ENCODE peak calls at places on chromosomes 3 and 15, in four cellular contexts. N is HepG2, X is K562, E is GM12878. Y is an unnamed sample.

GRCh38 chr3:197487911-197488391 is 67.8 kb downstream of the BDH1 start:
- DNase-seq in N (peak), X (no peak), E (no peak), Y (no peak)

GRCh38 chr3:128068156-128068620 is 16.0 kb downstream of the SEC61A1 start:
- DNase-seq in N (peak), X (peak), E (no peak), Y (peak)

GRCh38 chr15:100849021-100849831 is 30.4 kb upstream of the ALDH1A3 start:
- DNase-seq in N (no peak), X (peak), E (no peak), Y (peak)

GRCh38 chr15:24734391-24734790 is 58.8 kb downstream of the NPAP1 start:
- DNase-seq in N (no peak), X (no peak), E (no peak), Y (no peak)

GRCh38 chr3:126508539-126508938 is 9.0 kb downstream of the UROC1 start:
- DNase-seq in N (no peak), X (no peak), E (no peak), Y (no peak)

GRCh38 chr3:139585820-139586219 is 46.3 kb upstream of the RBP1 start:
- DNase-seq in N (no peak), X (no peak), E (no peak), Y (no peak)

GRCh38 chr15:43483306-43484128 is 9.4 kb downstream of the TP53BP1 start:
- DNase-seq in N (no peak), X (no peak), E (no peak), Y (no peak)

GRCh38 chr15:52103217-52104207 is 9.1 kb downstream of the BCL2L10 start:
- DNase-seq in N (peak), X (no peak), E (peak), Y (no peak)

GRCh38 chr15:45402955-45403892 is 24.9 kb upstream of the GATM start:
- DNase-seq in N (no peak), X (peak), E (no peak), Y (peak)

GRCh38 chr3:32401541-32402052 is 9.9 kb downstream of the CMTM7 start:
- DNase-seq in N (peak), X (no peak), E (no peak), Y (peak)

GRCh38 chr3:42031808-42032475 is 59.2 kb upstream of the TRAK1 start:
- DNase-seq in N (no peak), X (no peak), E (no peak), Y (no peak)

GRCh38 chr3:185959609-185960517 is 22.0 kb upstream of the TRA2B start:
- DNase-seq in N (peak), X (peak), E (no peak), Y (no peak)

GRCh38 chr15:56640549-56640948 is 92.8 kb downstream of the ZNF280D start:
- DNase-seq in N (no peak), X (no peak), E (no peak), Y (no peak)

GRCh38 chr3:51500632-51501131 is 867 bp upstream of the DCAF1 start:
- DNase-seq in N (no peak), X (no peak), E (no peak), Y (peak)

GRCh38 chr3:71962561-71963240 is 177.8 kb upstream of the PROK2 start:
- DNase-seq in N (no peak), X (no peak), E (no peak), Y (no peak)

GRCh38 chr15:39140060-39140604 is 440.7 kb upstream of the THBS1 start:
- DNase-seq in N (peak), X (peak), E (no peak), Y (no peak)

GRCh38 chr3:150248116-150248864 is 159.8 kb upstream of the TSC22D2 start:
- DNase-seq in N (no peak), X (no peak), E (no peak), Y (no peak)

GRCh38 chr3:9385209-9385936 is 12.0 kb upstream of the SETD5 start:
- DNase-seq in N (no peak), X (no peak), E (no peak), Y (no peak)

GRCh38 chr15:36911322-36911944 is 188.9 kb downstream of the MEIS2 start:
- DNase-seq in N (peak), X (no peak), E (no peak), Y (no peak)

GRCh38 chr15:69451951-69452701 is 492 bp upstream of the RPLP1 start:
- DNase-seq in N (peak), X (peak), E (no peak), Y (no peak)

GRCh38 chr3:191369081-191370010 is 39.0 kb upstream of the UTS2B start:
- DNase-seq in N (no peak), X (no peak), E (no peak), Y (no peak)

GRCh38 chr3:24185738-24186384 is 240.8 kb downstream of the NR1D2 start:
- DNase-seq in N (peak), X (peak), E (no peak), Y (peak)

GRCh38 chr3:197327701-197328100 is 29.3 kb upstream of the DLG1 start:
- DNase-seq in N (no peak), X (no peak), E (no peak), Y (no peak)

GRCh38 chr3:27467545-27467944 is 16.6 kb downstream of the SLC4A7 start:
- DNase-seq in N (peak), X (no peak), E (no peak), Y (no peak)

GRCh38 chr3:79167651-79168416 is 600.0 kb downstream of the ROBO1 start:
- DNase-seq in N (no peak), X (no peak), E (no peak), Y (no peak)
- TF ChIP-seq ESRRA in N (no peak), X (no peak), E (no peak), Y (no peak)

GRCh38 chr3:10528046-10528445 is 22.7 kb upstream of the ATP2B2 start:
- DNase-seq in N (no peak), X (no peak), E (no peak), Y (no peak)
- TF ChIP-seq USF2 in N (no peak), X (peak), E (no peak), Y (no peak)

GRCh38 chr15:87816016-87816415 is 440.5 kb downstream of the NTRK3 start:
- DNase-seq in N (no peak), X (no peak), E (no peak), Y (no peak)

GRCh38 chr15:87817553-87817952 is 439.0 kb downstream of the NTRK3 start:
- DNase-seq in N (no peak), X (no peak), E (no peak), Y (no peak)

GRCh38 chr15:87816811-87817210 is 439.7 kb downstream of the NTRK3 start:
- DNase-seq in N (no peak), X (no peak), E (no peak), Y (no peak)
- TF ChIP-seq TCF7 in N (no peak), X (no peak), E (no peak), Y (no peak)

GRCh38 chr3:14398801-14399114 is 3.6 kb upstream of the SLC6A6 start:
- DNase-seq in N (no peak), X (no peak), E (no peak), Y (no peak)

GRCh38 chr3:14393440-14394111 is 8.8 kb upstream of the SLC6A6 start:
- DNase-seq in N (no peak), X (no peak), E (no peak), Y (no peak)

GRCh38 chr3:14397531-14397930 is 4.9 kb upstream of the SLC6A6 start:
- DNase-seq in N (no peak), X (no peak), E (no peak), Y (no peak)

GRCh38 chr3:14397940-14398800 is 4.2 kb upstream of the SLC6A6 start:
- DNase-seq in N (no peak), X (no peak), E (no peak), Y (no peak)

DNA sequence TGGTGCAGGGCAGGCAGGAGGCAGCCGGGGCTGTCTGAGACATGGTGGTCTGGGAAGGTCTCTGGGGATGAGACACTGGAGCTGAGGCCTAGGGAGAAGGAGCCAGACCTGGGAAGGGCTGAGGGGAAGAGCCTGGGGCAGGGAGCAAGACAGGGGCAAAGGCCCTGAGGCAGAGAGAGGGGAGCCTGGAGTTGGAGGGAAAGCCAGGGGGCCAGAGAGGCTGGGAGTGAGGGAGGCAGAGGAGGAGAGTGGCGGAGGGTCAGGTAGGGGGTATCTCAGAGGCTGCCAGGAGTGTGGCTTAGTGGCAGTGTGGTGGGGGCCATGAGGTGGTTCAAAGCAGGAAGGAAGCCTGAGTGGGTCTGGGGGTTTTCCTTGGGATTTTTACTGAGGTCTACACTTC is 6.1 kb upstream of the SLC6A6 start:
- DNase-seq in N (no peak), X (no peak), E (no peak), Y (no peak)
- TF ChIP-seq ESRRA in N (no peak), X (no peak), E (no peak), Y (no peak)

DNA sequence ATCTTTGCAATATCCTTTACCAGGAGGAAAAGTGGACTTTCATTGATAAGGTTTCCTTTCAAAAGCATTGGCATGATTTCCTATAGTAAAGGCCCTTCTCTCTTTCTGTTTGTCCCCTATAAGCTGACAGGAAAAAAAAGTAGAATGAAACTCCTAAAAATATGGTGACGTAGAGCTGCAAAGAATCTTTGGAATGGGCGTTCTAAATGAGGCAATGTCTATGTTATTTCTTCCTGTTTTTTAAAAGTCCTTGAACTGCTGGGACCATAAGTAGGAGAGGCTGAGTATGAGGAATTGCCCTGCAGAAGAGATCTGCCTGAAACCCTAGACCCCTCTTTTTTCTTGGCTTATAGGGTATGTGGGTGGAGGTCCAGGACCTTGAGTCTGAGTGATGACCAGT is 17.2 kb downstream of the ST3GAL6 start:
- DNase-seq in N (no peak), X (no peak), E (no peak), Y (no peak)
- TF ChIP-seq USF2 in N (no peak), X (no peak), E (no peak), Y (no peak)

DNA sequence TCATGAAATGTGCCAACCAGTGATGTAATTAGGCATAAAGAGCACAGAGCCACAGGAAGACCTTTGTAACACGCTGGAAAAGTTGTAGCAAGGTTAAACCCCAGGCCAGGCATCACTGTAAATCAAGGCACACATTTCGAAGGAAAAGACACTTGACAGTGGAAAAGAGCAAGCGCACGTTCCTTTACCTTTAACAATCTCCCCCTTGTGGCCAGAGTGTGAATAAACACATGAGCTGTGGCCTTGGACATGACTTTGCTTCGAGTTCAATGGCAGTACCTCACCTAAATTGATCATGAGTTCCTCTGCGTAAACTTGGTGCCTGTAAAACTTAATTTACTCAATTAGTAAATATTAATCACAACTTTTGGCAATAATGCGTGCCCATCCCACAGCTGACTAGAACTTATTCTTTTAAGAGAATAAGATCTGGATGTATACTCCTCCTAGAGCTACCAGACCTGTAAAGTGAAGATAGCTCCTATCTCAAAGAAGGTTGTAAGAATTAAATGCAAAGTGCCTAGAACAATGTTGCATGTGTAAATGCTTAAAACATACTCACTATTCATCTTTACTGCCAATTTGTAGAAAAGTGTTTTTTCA is 757.0 kb upstream of the NECTIN3 start:
- DNase-seq in N (peak), X (peak), E (peak), Y (peak)
- TF ChIP-seq TCF7 in N (no peak), X (no peak), E (no peak), Y (no peak)